ENCODE peak calls at places on chromosomes 6 and 20, in seven cellular contexts. E is right cardiac atrium, S is mucosa of descending colon, J is GM23248, R is pancreas, X is heart left ventricle, O is suprapubic skin. M is an unnamed sample.

GRCh38 chr20:45268531-45268930 is 14.2 kb upstream of the SLPI start:
- DNase-seq in E (no peak), S (no peak), J (peak; percentile 34), R (no peak), X (no peak), O (no peak), M (no peak)

GRCh38 chr20:63536241-63536977 is 767 bp downstream of the PTK6 start:
- DNase-seq in E (peak; percentile 65), S (peak; percentile 71), J (peak; percentile 89), R (peak; percentile 60), X (no peak), O (no peak), M (no peak)

GRCh38 chr20:58473818-58474425 is 41.3 kb downstream of the APCDD1L start:
- DNase-seq in E (no peak), S (no peak), J (no peak), R (no peak), X (no peak), O (peak; percentile 41), M (no peak)

GRCh38 chr6:30955367-30956042 is 14.7 kb downstream of the MUCL3 start:
- DNase-seq in E (peak; percentile 85), S (peak; percentile 82), J (peak; percentile 44), R (peak; percentile 72), X (peak; percentile 60), O (peak; percentile 83), M (peak; percentile 91)

GRCh38 chr6:3768502-3768901 is 17.0 kb upstream of the PXDC1 start:
- DNase-seq in E (no peak), S (no peak), J (no peak), R (no peak), X (no peak), O (no peak), M (no peak)

GRCh38 chr20:25042531-25043498 is 15.1 kb downstream of the ACSS1 start:
- DNase-seq in E (peak; percentile 88), S (peak; percentile 81), J (no peak), R (peak; percentile 54), X (peak; percentile 78), O (no peak), M (peak; percentile 91)

GRCh38 chr20:18058661-18059467 is 1.1 kb upstream of the OVOL2 start:
- DNase-seq in E (no peak), S (peak; percentile 68), J (peak; percentile 27), R (peak; percentile 66), X (no peak), O (no peak), M (peak; percentile 74)

GRCh38 chr6:16876201-16876600 is 114.9 kb upstream of the ATXN1 start:
- DNase-seq in E (no peak), S (no peak), J (no peak), R (no peak), X (no peak), O (no peak), M (no peak)

GRCh38 chr20:35088231-35088794 is 4.3 kb downstream of the TRPC4AP start:
- DNase-seq in E (no peak), S (no peak), J (peak; percentile 29), R (no peak), X (no peak), O (no peak), M (no peak)

GRCh38 chr6:108563292-108563691 is 2.6 kb downstream of the FOXO3 start:
- DNase-seq in E (no peak), S (no peak), J (peak; percentile 13), R (no peak), X (no peak), O (no peak), M (no peak)

GRCh38 chr6:108565893-108566292 is 5.2 kb downstream of the FOXO3 start:
- DNase-seq in E (no peak), S (no peak), J (peak; percentile 91), R (no peak), X (peak; percentile 58), O (no peak), M (no peak)

GRCh38 chr6:108564178-108564577 is 3.5 kb downstream of the FOXO3 start:
- DNase-seq in E (no peak), S (no peak), J (peak; percentile 95), R (no peak), X (no peak), O (no peak), M (no peak)

GRCh38 chr6:108566406-108566805 is 5.7 kb downstream of the FOXO3 start:
- DNase-seq in E (no peak), S (no peak), J (no peak), R (peak; percentile 49), X (no peak), O (no peak), M (no peak)

DNA sequence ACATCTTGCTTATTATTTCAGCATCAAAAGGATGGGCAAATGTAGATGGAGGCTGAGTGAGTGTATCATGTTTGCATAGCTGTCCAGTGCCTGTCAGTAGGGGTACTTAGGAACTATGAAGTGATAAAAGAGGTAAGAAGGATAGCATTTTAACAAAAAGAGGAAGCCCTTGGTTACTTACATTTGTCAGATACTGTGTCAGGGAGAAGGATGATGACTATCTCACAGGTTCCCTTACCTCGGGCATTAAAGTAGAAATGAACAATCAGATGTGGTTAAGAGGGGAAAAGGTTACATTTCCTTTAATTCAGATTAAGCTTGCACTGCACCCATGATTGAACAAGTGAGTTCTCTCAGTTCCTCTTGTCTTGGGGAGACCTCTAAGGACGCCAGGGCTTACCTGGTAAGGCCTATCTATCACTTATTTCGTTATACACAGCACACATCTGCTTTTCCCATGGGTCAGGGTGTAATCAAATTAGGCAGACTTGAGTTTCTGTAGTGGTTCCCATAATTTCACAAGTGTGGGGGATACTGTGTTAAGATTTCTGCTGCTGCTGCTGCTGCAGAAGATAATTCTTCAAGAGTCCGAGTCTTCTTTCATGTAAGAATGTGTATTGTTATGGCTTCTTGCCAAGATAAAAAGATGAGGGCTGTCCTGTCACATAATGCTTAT is 4.5 kb downstream of the FOXO3 start:
- DNase-seq in E (no peak), S (no peak), J (peak; percentile 24), R (no peak), X (no peak), O (no peak), M (no peak)
- H3K4me1 ChIP-seq in E (peaks cover 15% of the 10 kb centered on the region), S (peaks cover 25% of the 10 kb centered on the region), J (peaks cover 42% of the 10 kb centered on the region), R (peaks cover 34% of the 10 kb centered on the region), X (peaks cover 73% of the 10 kb centered on the region), O (peaks cover 67% of the 10 kb centered on the region), M (peaks cover 69% of the 10 kb centered on the region)

GRCh38 chr6:116070990-116071389 is 10.3 kb upstream of the FRK start:
- DNase-seq in E (no peak), S (no peak), J (no peak), R (no peak), X (no peak), O (no peak), M (no peak)

GRCh38 chr6:116074732-116075387 is 14.2 kb upstream of the FRK start:
- DNase-seq in E (no peak), S (no peak), J (peak; percentile 15), R (no peak), X (no peak), O (no peak), M (no peak)

GRCh38 chr6:116072368-116072767 is 11.7 kb upstream of the FRK start:
- DNase-seq in E (no peak), S (no peak), J (no peak), R (no peak), X (no peak), O (no peak), M (no peak)

GRCh38 chr6:116078522-116078921 is 17.8 kb upstream of the FRK start:
- DNase-seq in E (no peak), S (no peak), J (no peak), R (no peak), X (no peak), O (no peak), M (no peak)

GRCh38 chr6:116073765-116074450 is 13.2 kb upstream of the FRK start:
- DNase-seq in E (no peak), S (no peak), J (peak; percentile 76), R (no peak), X (no peak), O (no peak), M (no peak)
- H3K4me1 ChIP-seq in E (peaks cover 1% of the 10 kb centered on the region), S (no peaks in the 10 kb centered on the region), J (peaks cover 8% of the 10 kb centered on the region), R (no peaks in the 10 kb centered on the region), X (no peaks in the 10 kb centered on the region), O (no peaks in the 10 kb centered on the region), M (no peaks in the 10 kb centered on the region)

DNA sequence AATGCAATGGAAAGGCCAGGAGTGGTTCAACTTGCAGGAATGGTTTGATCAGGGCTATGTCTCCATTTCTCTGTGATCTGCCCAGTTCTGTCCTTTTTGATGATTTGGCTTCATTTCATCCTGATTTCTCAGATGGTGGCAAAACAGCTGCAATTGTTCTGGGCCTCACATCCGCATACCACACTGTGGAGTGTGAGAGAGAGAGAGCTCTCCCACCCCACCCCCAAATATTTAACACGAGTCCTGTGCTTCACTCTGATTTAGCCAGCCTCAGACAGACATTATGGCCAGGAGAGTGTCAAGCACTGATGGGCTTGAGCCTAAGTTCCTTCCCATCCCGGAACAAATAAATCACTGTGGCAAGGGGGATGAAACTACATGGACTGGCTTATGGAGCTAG is 284.6 kb downstream of the CDC5L start:
- DNase-seq in E (no peak), S (no peak), J (no peak), R (no peak), X (no peak), O (no peak), M (no peak)
- H3K4me1 ChIP-seq in E (no peaks in the 10 kb centered on the region), S (no peaks in the 10 kb centered on the region), J (peaks cover 29% of the 10 kb centered on the region), R (no peaks in the 10 kb centered on the region), X (peaks cover 4% of the 10 kb centered on the region), O (no peaks in the 10 kb centered on the region), M (no peaks in the 10 kb centered on the region)

DNA sequence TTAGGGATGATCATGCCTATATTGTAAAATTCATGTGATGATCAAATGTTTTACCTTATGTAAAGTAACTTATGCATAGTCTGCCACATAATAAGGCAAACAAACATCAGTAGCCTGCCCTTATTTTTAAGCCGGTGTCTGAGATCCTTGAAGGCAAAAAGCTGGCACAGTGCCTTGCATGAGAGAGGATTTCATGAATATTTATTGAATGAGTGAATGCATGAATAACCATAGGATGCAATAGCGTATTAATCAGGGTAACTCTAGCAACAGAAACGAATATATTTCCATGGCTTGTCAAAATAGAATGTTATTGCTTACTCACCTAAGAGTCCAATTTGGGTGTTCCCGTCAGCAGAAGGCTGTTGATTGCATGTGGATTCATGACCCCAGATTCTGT is 34.9 kb downstream of the BTBD3 start:
- DNase-seq in E (no peak), S (no peak), J (peak; percentile 35), R (no peak), X (no peak), O (no peak), M (no peak)
- H3K4me1 ChIP-seq in E (peaks cover 3% of the 10 kb centered on the region), S (peaks cover 4% of the 10 kb centered on the region), J (no peaks in the 10 kb centered on the region), R (no peaks in the 10 kb centered on the region), X (no peaks in the 10 kb centered on the region), O (no peaks in the 10 kb centered on the region), M (no peaks in the 10 kb centered on the region)

GRCh38 chr20:57465486-57465885 is 59.5 kb downstream of the CTCFL start:
- DNase-seq in E (no peak), S (peak; percentile 27), J (no peak), R (no peak), X (no peak), O (no peak), M (no peak)
- H3K4me1 ChIP-seq in E (no peaks in the 10 kb centered on the region), S (no peaks in the 10 kb centered on the region), J (no peaks in the 10 kb centered on the region), R (no peaks in the 10 kb centered on the region), X (peaks cover 6% of the 10 kb centered on the region), O (no peaks in the 10 kb centered on the region), M (no peaks in the 10 kb centered on the region)

M was measured in upper lobe of right lung.